ENCODE peak calls at places on chromosomes 11 and 22, in four cellular contexts. R is lung, U is ascending aorta, S is IMR-90. V is an unnamed sample. For H3K4me1, the result is how much of the 10 kb centered on the place peaks cover.

GRCh38 chr22:49642741-49643140 is 184.9 kb downstream of the BRD1 start:
- DNase-seq in U (no peak), R (no peak), S (no peak), V (no peak)

GRCh38 chr11:8361664-8362210 is 98.1 kb upstream of the LMO1 start:
- DNase-seq in U (no peak), S (no peak), R (no peak), V (no peak)

GRCh38 chr22:22374579-22374978 is 130.0 kb downstream of the VPREB1 start:
- DNase-seq in U (no peak), S (no peak), R (no peak), V (no peak)

GRCh38 chr11:31199403-31199802 is 170.1 kb downstream of the DCDC1 start:
- DNase-seq in S (no peak), U (no peak), R (no peak), V (no peak)

GRCh38 chr11:14852571-14853177 is 39.4 kb downstream of the CYP2R1 start:
- DNase-seq in U (no peak), S (no peak), R (no peak), V (no peak)

GRCh38 chr22:27370987-27371386 is 430.6 kb downstream of the MN1 start:
- DNase-seq in S (no peak), R (peak), U (no peak), V (no peak)

GRCh38 chr11:93662177-93662575 is 694 bp downstream of the CEP295 start:
- DNase-seq in S (no peak), R (no peak), U (no peak), V (no peak)

GRCh38 chr11:75639752-75640151 is 29.1 kb downstream of the MAP6 start:
- DNase-seq in S (peak), U (peak), R (peak), V (peak)

GRCh38 chr11:46330154-46330886 is 16.9 kb upstream of the DGKZ start:
- DNase-seq in R (no peak), U (no peak), S (no peak), V (no peak)

GRCh38 chr11:33379931-33380330 is 122.8 kb downstream of the HIPK3 start:
- DNase-seq in R (no peak), U (no peak), S (no peak), V (no peak)

GRCh38 chr11:119422505-119423416 is at the start of gene THY1:
- DNase-seq in U (no peak), S (peak), R (no peak), V (peak)
- H3K4me3 ChIP-seq in U (peak), S (peak), R (peak), V (peak)

DNA sequence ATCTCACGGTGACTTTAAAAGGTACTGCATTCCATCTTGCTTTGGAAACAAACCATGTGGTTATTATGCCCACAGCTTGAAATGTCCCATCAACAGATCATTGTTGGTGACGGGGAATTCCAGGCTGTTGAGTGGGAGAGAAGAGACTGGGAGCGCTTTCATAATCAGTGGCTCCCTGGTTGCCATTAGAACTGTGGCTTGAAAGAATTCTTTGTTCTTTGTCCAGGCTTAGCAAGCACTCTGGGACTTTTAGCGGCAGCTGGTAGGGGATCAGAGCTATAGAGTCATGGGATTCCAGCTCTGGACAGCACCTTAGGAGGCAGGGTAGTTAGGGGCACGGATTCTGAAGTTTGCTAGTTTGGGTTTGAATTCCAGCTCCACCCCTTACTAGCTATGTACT is 22.0 kb downstream of the MMP20 start:
- DNase-seq in S (peak), R (no peak), U (no peak), V (no peak)
- H3K4me1 ChIP-seq in S (under half), R (under half), U (under half), V (under half)

DNA sequence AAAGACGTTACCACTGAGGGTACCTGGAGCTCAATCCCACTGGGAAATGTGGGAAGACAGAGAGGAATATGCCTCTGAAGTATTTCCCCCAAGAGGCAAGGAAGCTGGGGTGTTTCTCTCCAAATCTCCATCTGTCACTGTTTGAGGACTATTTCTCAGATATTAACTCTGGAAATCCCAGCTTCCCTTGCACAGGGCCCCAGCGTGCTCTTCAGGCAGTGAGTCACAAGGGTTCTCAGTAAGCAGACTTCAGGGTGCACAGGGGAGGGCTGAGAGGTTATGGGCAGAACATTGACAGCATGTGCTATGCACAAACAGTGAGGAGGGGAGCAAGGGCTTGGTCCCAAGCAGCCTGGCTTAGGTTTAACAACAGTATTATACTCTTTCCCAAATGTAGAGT is 60.9 kb upstream of the EED start:
- DNase-seq in U (no peak), S (peak), R (no peak), V (no peak)
- H3K4me3 ChIP-seq in U (no peak), S (no peak), R (no peak), V (no peak)

DNA sequence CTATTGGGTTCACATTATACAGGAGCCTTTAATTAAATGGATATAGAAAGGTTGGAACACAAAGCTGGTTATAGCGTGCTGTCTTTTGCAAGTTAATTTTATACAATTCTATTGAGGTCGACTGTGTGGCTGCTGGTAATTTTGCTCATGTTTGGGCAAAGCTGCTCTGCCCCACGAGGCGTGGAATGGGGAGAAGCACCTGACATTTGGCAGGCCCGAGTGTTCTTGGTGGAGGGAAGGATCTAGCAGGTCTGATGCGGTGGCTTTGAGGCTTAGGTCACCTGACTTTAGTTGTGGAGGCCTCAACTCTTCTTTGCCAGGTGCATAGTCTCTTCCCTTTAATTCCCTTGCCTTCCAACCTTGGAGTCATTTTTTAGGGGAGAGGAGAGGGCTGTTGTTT is 97.3 kb downstream of the ZBTB16 start:
- DNase-seq in S (no peak), R (no peak), U (no peak), V (no peak)
- H3K4me1 ChIP-seq in S (under half), R (half or more), U (half or more), V (half or more)

DNA sequence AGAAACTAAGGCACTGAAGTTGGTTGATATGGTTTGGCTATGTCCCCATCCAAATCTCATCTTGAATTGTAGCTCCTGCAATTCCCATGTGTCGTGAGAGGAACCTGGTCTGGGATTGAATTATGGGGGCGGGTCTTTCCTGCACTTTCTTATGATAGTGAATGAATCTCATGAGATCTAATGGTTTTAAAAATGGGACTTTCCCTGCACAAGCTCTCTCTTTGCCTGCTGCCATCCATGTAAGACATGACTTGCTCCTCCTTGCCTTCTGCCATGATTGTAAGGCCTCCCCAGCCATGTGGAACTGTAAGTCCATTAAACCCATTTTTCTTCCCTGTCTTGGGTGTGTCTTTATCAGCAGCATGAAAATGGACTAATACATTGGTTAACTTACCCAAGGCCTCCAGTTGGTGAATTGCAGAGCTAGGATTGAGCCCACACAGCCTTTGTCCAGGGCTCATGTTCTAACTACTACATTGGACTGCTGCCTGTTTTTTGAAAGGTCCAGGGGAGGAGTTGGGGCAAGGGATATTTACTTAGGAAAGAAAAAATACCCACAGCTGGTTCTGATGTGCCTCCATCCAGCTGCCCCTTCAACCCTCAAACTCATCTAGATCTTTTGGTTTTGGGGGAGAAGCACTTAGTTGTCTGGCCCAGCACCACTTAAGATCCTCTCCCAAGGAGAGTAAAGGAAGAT is 107.8 kb upstream of the NAV2 start:
- DNase-seq in R (no peak), U (no peak), S (no peak), V (no peak)
- H3K4me3 ChIP-seq in R (no peak), U (no peak), S (no peak), V (no peak)

GRCh38 chr11:117826832-117827231 is 2.3 kb upstream of the FXYD2 start:
- DNase-seq in S (no peak), R (no peak), U (peak), V (no peak)

GRCh38 chr11:117823941-117824420 is 563 bp downstream of the FXYD2 start:
- DNase-seq in S (no peak), U (peak), R (peak), V (peak)

GRCh38 chr11:117824571-117825537 is at the start of gene FXYD2:
- DNase-seq in S (no peak), R (no peak), U (peak), V (peak)

GRCh38 chr11:117826360-117826635 is 1.8 kb upstream of the FXYD2 start:
- DNase-seq in R (no peak), U (no peak), S (no peak), V (no peak)

GRCh38 chr11:117825538-117826359 is 1.2 kb upstream of the FXYD2 start:
- DNase-seq in R (no peak), U (peak), S (no peak), V (no peak)
- H3K4me1 ChIP-seq in R (under half), U (under half), S (under half), V (half or more)